ENCODE peak calls at places on chromosome 21, in ten cellular contexts. One of them, this sample, is unnamed.

GRCh38 chr21:45135122-45135521 is 60.7 kb downstream of the ADARB1 start:
- DNase-seq in T-cell: no peak
- DNase-seq in central memory CD4-positive, alpha-beta T cell: no peak
- DNase-seq in kidney: no peak
- DNase-seq in activated CD4-positive, alpha-beta T cell treated with anti-CD3 and anti-CD28 coated beads, Interleukin-2, amount 50 U/mL, for 1 hour: no peak
- DNase-seq in LoVo: no peak
- DNase-seq in Peyer's patch: no peak
- DNase-seq in EL: no peak
- DNase-seq in stimulated activated CD4-positive, alpha-beta T cell treated with anti-CD3 and anti-CD28 coated beads, Interleukin-2, amount 100 ng/mL, for 24 hours: no peak
- DNase-seq in transverse colon: no peak
- DNase-seq in this sample: no peak

GRCh38 chr21:29322570-29322957 is 23.8 kb downstream of the BACH1 start:
- DNase-seq in T-cell: no peak
- DNase-seq in Peyer's patch: no peak
- DNase-seq in EL: no peak
- DNase-seq in central memory CD4-positive, alpha-beta T cell: no peak
- DNase-seq in transverse colon: no peak
- DNase-seq in LoVo: no peak
- DNase-seq in stimulated activated CD4-positive, alpha-beta T cell treated with anti-CD3 and anti-CD28 coated beads, Interleukin-2, amount 100 ng/mL, for 24 hours: no peak
- DNase-seq in activated CD4-positive, alpha-beta T cell treated with anti-CD3 and anti-CD28 coated beads, Interleukin-2, amount 50 U/mL, for 1 hour: no peak
- DNase-seq in kidney: no peak
- DNase-seq in this sample: no peak

GRCh38 chr21:31358148-31358547 is 14.1 kb upstream of the TIAM1 start:
- DNase-seq in EL: no peak
- DNase-seq in activated CD4-positive, alpha-beta T cell treated with anti-CD3 and anti-CD28 coated beads, Interleukin-2, amount 50 U/mL, for 1 hour: no peak
- DNase-seq in Peyer's patch: no peak
- DNase-seq in T-cell: no peak
- DNase-seq in stimulated activated CD4-positive, alpha-beta T cell treated with anti-CD3 and anti-CD28 coated beads, Interleukin-2, amount 100 ng/mL, for 24 hours: no peak
- DNase-seq in LoVo: no peak
- DNase-seq in kidney: no peak
- DNase-seq in central memory CD4-positive, alpha-beta T cell: no peak
- DNase-seq in transverse colon: no peak
- DNase-seq in this sample: no peak

GRCh38 chr21:42684109-42684916 is 30.9 kb downstream of the PDE9A start:
- DNase-seq in central memory CD4-positive, alpha-beta T cell: peak
- DNase-seq in stimulated activated CD4-positive, alpha-beta T cell treated with anti-CD3 and anti-CD28 coated beads, Interleukin-2, amount 100 ng/mL, for 24 hours: peak
- DNase-seq in T-cell: peak
- DNase-seq in Peyer's patch: peak
- DNase-seq in EL: no peak
- DNase-seq in kidney: no peak
- DNase-seq in transverse colon: no peak
- DNase-seq in LoVo: no peak
- DNase-seq in activated CD4-positive, alpha-beta T cell treated with anti-CD3 and anti-CD28 coated beads, Interleukin-2, amount 50 U/mL, for 1 hour: peak
- DNase-seq in this sample: no peak

GRCh38 chr21:44537930-44538911 is 1.8 kb downstream of the KRTAP10-1 start:
- DNase-seq in LoVo: no peak
- DNase-seq in EL: no peak
- DNase-seq in kidney: no peak
- DNase-seq in activated CD4-positive, alpha-beta T cell treated with anti-CD3 and anti-CD28 coated beads, Interleukin-2, amount 50 U/mL, for 1 hour: no peak
- DNase-seq in stimulated activated CD4-positive, alpha-beta T cell treated with anti-CD3 and anti-CD28 coated beads, Interleukin-2, amount 100 ng/mL, for 24 hours: no peak
- DNase-seq in central memory CD4-positive, alpha-beta T cell: no peak
- DNase-seq in Peyer's patch: no peak
- DNase-seq in T-cell: no peak
- DNase-seq in transverse colon: peak
- DNase-seq in this sample: no peak

GRCh38 chr21:25871566-25871965 is 136.8 kb downstream of the GABPA start:
- DNase-seq in stimulated activated CD4-positive, alpha-beta T cell treated with anti-CD3 and anti-CD28 coated beads, Interleukin-2, amount 100 ng/mL, for 24 hours: peak
- DNase-seq in T-cell: no peak
- DNase-seq in central memory CD4-positive, alpha-beta T cell: no peak
- DNase-seq in activated CD4-positive, alpha-beta T cell treated with anti-CD3 and anti-CD28 coated beads, Interleukin-2, amount 50 U/mL, for 1 hour: no peak
- DNase-seq in EL: no peak
- DNase-seq in LoVo: no peak
- DNase-seq in transverse colon: no peak
- DNase-seq in Peyer's patch: no peak
- DNase-seq in kidney: no peak
- DNase-seq in this sample: no peak

GRCh38 chr21:35390013-35390776 is 341.1 kb upstream of the RUNX1 start:
- DNase-seq in T-cell: no peak
- DNase-seq in transverse colon: no peak
- DNase-seq in central memory CD4-positive, alpha-beta T cell: no peak
- DNase-seq in Peyer's patch: no peak
- DNase-seq in activated CD4-positive, alpha-beta T cell treated with anti-CD3 and anti-CD28 coated beads, Interleukin-2, amount 50 U/mL, for 1 hour: no peak
- DNase-seq in LoVo: no peak
- DNase-seq in stimulated activated CD4-positive, alpha-beta T cell treated with anti-CD3 and anti-CD28 coated beads, Interleukin-2, amount 100 ng/mL, for 24 hours: no peak
- DNase-seq in EL: peak
- DNase-seq in kidney: no peak
- DNase-seq in this sample: no peak

GRCh38 chr21:45257673-45258341 is 29.9 kb downstream of the POFUT2 start:
- DNase-seq in T-cell: no peak
- DNase-seq in transverse colon: no peak
- DNase-seq in LoVo: no peak
- DNase-seq in central memory CD4-positive, alpha-beta T cell: no peak
- DNase-seq in activated CD4-positive, alpha-beta T cell treated with anti-CD3 and anti-CD28 coated beads, Interleukin-2, amount 50 U/mL, for 1 hour: no peak
- DNase-seq in stimulated activated CD4-positive, alpha-beta T cell treated with anti-CD3 and anti-CD28 coated beads, Interleukin-2, amount 100 ng/mL, for 24 hours: no peak
- DNase-seq in EL: no peak
- DNase-seq in kidney: peak
- DNase-seq in Peyer's patch: no peak
- DNase-seq in this sample: no peak

GRCh38 chr21:45972716-45973474 is 8.7 kb upstream of the COL6A1 start:
- DNase-seq in stimulated activated CD4-positive, alpha-beta T cell treated with anti-CD3 and anti-CD28 coated beads, Interleukin-2, amount 100 ng/mL, for 24 hours: no peak
- DNase-seq in transverse colon: peak
- DNase-seq in Peyer's patch: peak
- DNase-seq in kidney: peak
- DNase-seq in central memory CD4-positive, alpha-beta T cell: no peak
- DNase-seq in activated CD4-positive, alpha-beta T cell treated with anti-CD3 and anti-CD28 coated beads, Interleukin-2, amount 50 U/mL, for 1 hour: no peak
- DNase-seq in LoVo: no peak
- DNase-seq in T-cell: no peak
- DNase-seq in EL: peak
- DNase-seq in this sample: peak

GRCh38 chr21:29133796-29134195 is 3.4 kb downstream of the MAP3K7CL start:
- DNase-seq in stimulated activated CD4-positive, alpha-beta T cell treated with anti-CD3 and anti-CD28 coated beads, Interleukin-2, amount 100 ng/mL, for 24 hours: no peak
- DNase-seq in EL: no peak
- DNase-seq in kidney: no peak
- DNase-seq in Peyer's patch: no peak
- DNase-seq in T-cell: no peak
- DNase-seq in LoVo: no peak
- DNase-seq in activated CD4-positive, alpha-beta T cell treated with anti-CD3 and anti-CD28 coated beads, Interleukin-2, amount 50 U/mL, for 1 hour: no peak
- DNase-seq in transverse colon: no peak
- DNase-seq in central memory CD4-positive, alpha-beta T cell: no peak
- DNase-seq in this sample: no peak

GRCh38 chr21:45535341-45536081 is 6.7 kb downstream of the SLC19A1 start:
- DNase-seq in stimulated activated CD4-positive, alpha-beta T cell treated with anti-CD3 and anti-CD28 coated beads, Interleukin-2, amount 100 ng/mL, for 24 hours: no peak
- DNase-seq in activated CD4-positive, alpha-beta T cell treated with anti-CD3 and anti-CD28 coated beads, Interleukin-2, amount 50 U/mL, for 1 hour: no peak
- DNase-seq in kidney: peak
- DNase-seq in T-cell: no peak
- DNase-seq in Peyer's patch: peak
- DNase-seq in EL: no peak
- DNase-seq in transverse colon: peak
- DNase-seq in central memory CD4-positive, alpha-beta T cell: no peak
- DNase-seq in LoVo: no peak
- DNase-seq in this sample: peak

GRCh38 chr21:37658994-37659458 is 257.2 kb downstream of the KCNJ6 start:
- DNase-seq in transverse colon: no peak
- DNase-seq in LoVo: peak
- DNase-seq in kidney: peak
- DNase-seq in Peyer's patch: peak
- DNase-seq in stimulated activated CD4-positive, alpha-beta T cell treated with anti-CD3 and anti-CD28 coated beads, Interleukin-2, amount 100 ng/mL, for 24 hours: no peak
- DNase-seq in central memory CD4-positive, alpha-beta T cell: no peak
- DNase-seq in EL: peak
- DNase-seq in T-cell: no peak
- DNase-seq in activated CD4-positive, alpha-beta T cell treated with anti-CD3 and anti-CD28 coated beads, Interleukin-2, amount 50 U/mL, for 1 hour: no peak
- DNase-seq in this sample: no peak

GRCh38 chr21:35882791-35883240 is 177.5 kb downstream of the SETD4 start:
- DNase-seq in kidney: no peak
- DNase-seq in central memory CD4-positive, alpha-beta T cell: no peak
- DNase-seq in transverse colon: no peak
- DNase-seq in T-cell: no peak
- DNase-seq in activated CD4-positive, alpha-beta T cell treated with anti-CD3 and anti-CD28 coated beads, Interleukin-2, amount 50 U/mL, for 1 hour: no peak
- DNase-seq in Peyer's patch: no peak
- DNase-seq in LoVo: no peak
- DNase-seq in EL: peak
- DNase-seq in stimulated activated CD4-positive, alpha-beta T cell treated with anti-CD3 and anti-CD28 coated beads, Interleukin-2, amount 100 ng/mL, for 24 hours: no peak
- DNase-seq in this sample: no peak

GRCh38 chr21:45074818-45075605 is 632 bp downstream of the ADARB1 start:
- DNase-seq in LoVo: no peak
- DNase-seq in transverse colon: no peak
- DNase-seq in T-cell: no peak
- DNase-seq in central memory CD4-positive, alpha-beta T cell: no peak
- DNase-seq in stimulated activated CD4-positive, alpha-beta T cell treated with anti-CD3 and anti-CD28 coated beads, Interleukin-2, amount 100 ng/mL, for 24 hours: peak
- DNase-seq in kidney: peak
- DNase-seq in EL: peak
- DNase-seq in activated CD4-positive, alpha-beta T cell treated with anti-CD3 and anti-CD28 coated beads, Interleukin-2, amount 50 U/mL, for 1 hour: no peak
- DNase-seq in Peyer's patch: peak
- DNase-seq in this sample: no peak

GRCh38 chr21:34845521-34846213 is 176.9 kb downstream of the CLIC6 start:
- DNase-seq in Peyer's patch: no peak
- DNase-seq in LoVo: peak
- DNase-seq in stimulated activated CD4-positive, alpha-beta T cell treated with anti-CD3 and anti-CD28 coated beads, Interleukin-2, amount 100 ng/mL, for 24 hours: peak
- DNase-seq in kidney: no peak
- DNase-seq in central memory CD4-positive, alpha-beta T cell: peak
- DNase-seq in T-cell: no peak
- DNase-seq in EL: peak
- DNase-seq in transverse colon: peak
- DNase-seq in activated CD4-positive, alpha-beta T cell treated with anti-CD3 and anti-CD28 coated beads, Interleukin-2, amount 50 U/mL, for 1 hour: no peak
- DNase-seq in this sample: peak

GRCh38 chr21:23887709-23888303 is 1719.5 kb downstream of the MRPL39 start:
- DNase-seq in LoVo: no peak
- DNase-seq in stimulated activated CD4-positive, alpha-beta T cell treated with anti-CD3 and anti-CD28 coated beads, Interleukin-2, amount 100 ng/mL, for 24 hours: peak
- DNase-seq in kidney: no peak
- DNase-seq in EL: no peak
- DNase-seq in transverse colon: peak
- DNase-seq in central memory CD4-positive, alpha-beta T cell: peak
- DNase-seq in Peyer's patch: peak
- DNase-seq in T-cell: peak
- DNase-seq in activated CD4-positive, alpha-beta T cell treated with anti-CD3 and anti-CD28 coated beads, Interleukin-2, amount 50 U/mL, for 1 hour: peak
- DNase-seq in this sample: no peak

GRCh38 chr21:33313611-33314010 is 11.2 kb upstream of the IFNAR1 start:
- DNase-seq in central memory CD4-positive, alpha-beta T cell: no peak
- DNase-seq in Peyer's patch: no peak
- DNase-seq in EL: no peak
- DNase-seq in stimulated activated CD4-positive, alpha-beta T cell treated with anti-CD3 and anti-CD28 coated beads, Interleukin-2, amount 100 ng/mL, for 24 hours: no peak
- DNase-seq in kidney: no peak
- DNase-seq in T-cell: no peak
- DNase-seq in transverse colon: no peak
- DNase-seq in activated CD4-positive, alpha-beta T cell treated with anti-CD3 and anti-CD28 coated beads, Interleukin-2, amount 50 U/mL, for 1 hour: no peak
- DNase-seq in LoVo: no peak
- DNase-seq in this sample: no peak

GRCh38 chr21:31752352-31752751 is 20.4 kb upstream of the SCAF4 start:
- DNase-seq in T-cell: no peak
- DNase-seq in activated CD4-positive, alpha-beta T cell treated with anti-CD3 and anti-CD28 coated beads, Interleukin-2, amount 50 U/mL, for 1 hour: no peak
- DNase-seq in LoVo: no peak
- DNase-seq in kidney: no peak
- DNase-seq in stimulated activated CD4-positive, alpha-beta T cell treated with anti-CD3 and anti-CD28 coated beads, Interleukin-2, amount 100 ng/mL, for 24 hours: no peak
- DNase-seq in central memory CD4-positive, alpha-beta T cell: no peak
- DNase-seq in EL: peak
- DNase-seq in transverse colon: no peak
- DNase-seq in Peyer's patch: no peak
- DNase-seq in this sample: no peak

GRCh38 chr21:36915701-36916075 is 50.8 kb downstream of the HLCS start:
- DNase-seq in EL: no peak
- DNase-seq in central memory CD4-positive, alpha-beta T cell: no peak
- DNase-seq in LoVo: no peak
- DNase-seq in transverse colon: no peak
- DNase-seq in kidney: no peak
- DNase-seq in stimulated activated CD4-positive, alpha-beta T cell treated with anti-CD3 and anti-CD28 coated beads, Interleukin-2, amount 100 ng/mL, for 24 hours: no peak
- DNase-seq in T-cell: no peak
- DNase-seq in activated CD4-positive, alpha-beta T cell treated with anti-CD3 and anti-CD28 coated beads, Interleukin-2, amount 50 U/mL, for 1 hour: no peak
- DNase-seq in Peyer's patch: no peak
- DNase-seq in this sample: no peak

GRCh38 chr21:34022557-34023335 is 50.6 kb upstream of the MRPS6 start:
- DNase-seq in stimulated activated CD4-positive, alpha-beta T cell treated with anti-CD3 and anti-CD28 coated beads, Interleukin-2, amount 100 ng/mL, for 24 hours: peak
- DNase-seq in transverse colon: no peak
- DNase-seq in central memory CD4-positive, alpha-beta T cell: no peak
- DNase-seq in Peyer's patch: peak
- DNase-seq in LoVo: peak
- DNase-seq in activated CD4-positive, alpha-beta T cell treated with anti-CD3 and anti-CD28 coated beads, Interleukin-2, amount 50 U/mL, for 1 hour: no peak
- DNase-seq in kidney: no peak
- DNase-seq in EL: no peak
- DNase-seq in T-cell: no peak
- DNase-seq in this sample: no peak

GRCh38 chr21:14697769-14698168 is 151.7 kb upstream of the SAMSN1 start:
- DNase-seq in activated CD4-positive, alpha-beta T cell treated with anti-CD3 and anti-CD28 coated beads, Interleukin-2, amount 50 U/mL, for 1 hour: no peak
- DNase-seq in T-cell: no peak
- DNase-seq in Peyer's patch: no peak
- DNase-seq in central memory CD4-positive, alpha-beta T cell: no peak
- DNase-seq in stimulated activated CD4-positive, alpha-beta T cell treated with anti-CD3 and anti-CD28 coated beads, Interleukin-2, amount 100 ng/mL, for 24 hours: no peak
- DNase-seq in LoVo: no peak
- DNase-seq in transverse colon: no peak
- DNase-seq in EL: no peak
- DNase-seq in kidney: no peak
- DNase-seq in this sample: no peak

GRCh38 chr21:43317254-43317748 is 109.6 kb downstream of the SIK1 start:
- DNase-seq in stimulated activated CD4-positive, alpha-beta T cell treated with anti-CD3 and anti-CD28 coated beads, Interleukin-2, amount 100 ng/mL, for 24 hours: no peak
- DNase-seq in central memory CD4-positive, alpha-beta T cell: no peak
- DNase-seq in Peyer's patch: no peak
- DNase-seq in transverse colon: no peak
- DNase-seq in EL: no peak
- DNase-seq in activated CD4-positive, alpha-beta T cell treated with anti-CD3 and anti-CD28 coated beads, Interleukin-2, amount 50 U/mL, for 1 hour: no peak
- DNase-seq in kidney: peak
- DNase-seq in T-cell: no peak
- DNase-seq in LoVo: no peak
- DNase-seq in this sample: no peak

GRCh38 chr21:42614811-42615342 is 38.5 kb upstream of the PDE9A start:
- DNase-seq in Peyer's patch: peak
- DNase-seq in activated CD4-positive, alpha-beta T cell treated with anti-CD3 and anti-CD28 coated beads, Interleukin-2, amount 50 U/mL, for 1 hour: peak
- DNase-seq in T-cell: peak
- DNase-seq in LoVo: peak
- DNase-seq in central memory CD4-positive, alpha-beta T cell: peak
- DNase-seq in kidney: peak
- DNase-seq in EL: peak
- DNase-seq in stimulated activated CD4-positive, alpha-beta T cell treated with anti-CD3 and anti-CD28 coated beads, Interleukin-2, amount 100 ng/mL, for 24 hours: peak
- DNase-seq in transverse colon: peak
- DNase-seq in this sample: peak

GRCh38 chr21:17796503-17796902 is 22.7 kb downstream of the C21orf91 start:
- DNase-seq in kidney: no peak
- DNase-seq in activated CD4-positive, alpha-beta T cell treated with anti-CD3 and anti-CD28 coated beads, Interleukin-2, amount 50 U/mL, for 1 hour: no peak
- DNase-seq in LoVo: no peak
- DNase-seq in T-cell: no peak
- DNase-seq in transverse colon: no peak
- DNase-seq in Peyer's patch: no peak
- DNase-seq in central memory CD4-positive, alpha-beta T cell: no peak
- DNase-seq in EL: no peak
- DNase-seq in stimulated activated CD4-positive, alpha-beta T cell treated with anti-CD3 and anti-CD28 coated beads, Interleukin-2, amount 100 ng/mL, for 24 hours: no peak
- DNase-seq in this sample: no peak

GRCh38 chr21:42455196-42455595 is 40.8 kb downstream of the RSPH1 start:
- DNase-seq in central memory CD4-positive, alpha-beta T cell: no peak
- DNase-seq in Peyer's patch: peak
- DNase-seq in activated CD4-positive, alpha-beta T cell treated with anti-CD3 and anti-CD28 coated beads, Interleukin-2, amount 50 U/mL, for 1 hour: no peak
- DNase-seq in transverse colon: peak
- DNase-seq in LoVo: no peak
- DNase-seq in T-cell: no peak
- DNase-seq in stimulated activated CD4-positive, alpha-beta T cell treated with anti-CD3 and anti-CD28 coated beads, Interleukin-2, amount 100 ng/mL, for 24 hours: no peak
- DNase-seq in EL: no peak
- DNase-seq in kidney: no peak
- DNase-seq in this sample: no peak